ENCODE peak calls at places on chromosomes 7 and 10, in ten cellular contexts. P is NCI-H1092; F is AG04449; L is left cardiac atrium; R is frontal cortex; H is endothelial cell; C is ACHN; A is C1 segment of cervical spinal cord; B is activated CD4-positive, alpha-beta T cell treated with anti-CD3 and anti-CD28 coated beads, Interleukin-2, amount 50 U/mL, for 1 hour; S is AML-193. N is an unnamed sample.

GRCh38 chr10:6473430-6473829 is 106.6 kb downstream of the PRKCQ start:
- DNase-seq in P (no peak), F (no peak), L (no peak), R (no peak), H (peak), C (no peak), A (no peak), B (peak), S (peak), N (no peak)

GRCh38 chr10:32253300-32253699 is 93.7 kb downstream of the EPC1 start:
- DNase-seq in P (no peak), F (no peak), L (no peak), R (no peak), H (no peak), C (no peak), A (no peak), B (no peak), S (no peak), N (no peak)

GRCh38 chr7:50272808-50273207 is 31.7 kb upstream of the IKZF1 start:
- DNase-seq in P (no peak), F (no peak), L (no peak), R (no peak), H (no peak), C (no peak), A (no peak), B (no peak), S (no peak), N (no peak)

GRCh38 chr10:72243822-72244437 is 27.9 kb upstream of the ASCC1 start:
- DNase-seq in P (no peak), F (peak), L (peak), R (no peak), H (no peak), C (peak), A (no peak), B (no peak), S (no peak), N (peak)

GRCh38 chr10:92712016-92712889 is 22.5 kb downstream of the HHEX start:
- DNase-seq in P (no peak), F (peak), L (no peak), R (no peak), H (no peak), C (no peak), A (no peak), B (no peak), S (no peak), N (no peak)

GRCh38 chr7:155394413-155394812 is 63.5 kb upstream of the EN2 start:
- DNase-seq in P (no peak), F (no peak), L (no peak), R (no peak), H (no peak), C (no peak), A (no peak), B (no peak), S (no peak), N (no peak)

GRCh38 chr7:68384581-68384980 is 1213.7 kb upstream of the AUTS2 start:
- DNase-seq in P (no peak), F (no peak), L (no peak), R (no peak), H (no peak), C (no peak), A (no peak), B (no peak), S (no peak), N (no peak)

GRCh38 chr7:22875475-22875874 is 52.8 kb upstream of the TOMM7 start:
- DNase-seq in P (no peak), F (no peak), L (no peak), R (no peak), H (no peak), C (no peak), A (no peak), B (no peak), S (no peak), N (no peak)

GRCh38 chr7:143331179-143331825 is 15.4 kb downstream of the CLCN1 start:
- DNase-seq in P (no peak), F (peak), L (no peak), R (no peak), H (no peak), C (peak), A (no peak), B (no peak), S (no peak), N (no peak)

GRCh38 chr10:97737770-97738265 is 890 bp downstream of the ZFYVE27 start:
- DNase-seq in P (no peak), F (no peak), L (no peak), R (no peak), H (no peak), C (no peak), A (no peak), B (no peak), S (no peak), N (no peak)

GRCh38 chr7:73369009-73369408 is 41.0 kb downstream of the FKBP6 start:
- DNase-seq in P (no peak), F (no peak), L (no peak), R (no peak), H (no peak), C (no peak), A (no peak), B (no peak), S (no peak), N (no peak)

GRCh38 chr7:4136036-4136435 is 546.1 kb upstream of the FOXK1 start:
- DNase-seq in P (no peak), F (no peak), L (no peak), R (no peak), H (no peak), C (no peak), A (no peak), B (no peak), S (no peak), N (no peak)

GRCh38 chr7:95302976-95303375 is 21.4 kb downstream of the PON1 start:
- DNase-seq in P (no peak), F (no peak), L (no peak), R (no peak), H (no peak), C (no peak), A (no peak), B (no peak), S (no peak), N (no peak)

GRCh38 chr10:8902926-8903325 is 848.4 kb downstream of the GATA3 start:
- DNase-seq in P (no peak), F (no peak), L (no peak), R (no peak), H (no peak), C (no peak), A (no peak), B (no peak), S (no peak), N (no peak)

GRCh38 chr7:133081119-133081604 is 728 bp downstream of the CHCHD3 start:
- DNase-seq in P (no peak), F (no peak), L (peak), R (no peak), H (no peak), C (peak), A (no peak), B (no peak), S (no peak), N (no peak)

N was measured in prostate gland.